ENCODE peak calls at places on chromosomes 7 and 10, in ten cellular contexts. One of them, this sample, is unnamed. For H3K36me3 and H3K9me3, the result is how much of the 10 kb centered on the place peaks cover.

GRCh38 chr10:97612386-97612785 is 20.9 kb downstream of the MORN4 start:
- DNase-seq in astrocyte: peak
- DNase-seq in fibroblast of lung: peak
- DNase-seq in CD8-positive, alpha-beta memory T cell: no peak
- DNase-seq in kidney: no peak
- DNase-seq in psoas muscle: no peak
- DNase-seq in IMR-90: peak
- DNase-seq in stomach: no peak
- DNase-seq in body of pancreas: peak
- DNase-seq in HCT116: peak
- DNase-seq in this sample: no peak

GRCh38 chr10:631266-631665 is 58.2 kb downstream of the DIP2C start:
- DNase-seq in astrocyte: no peak
- DNase-seq in fibroblast of lung: no peak
- DNase-seq in CD8-positive, alpha-beta memory T cell: no peak
- DNase-seq in kidney: no peak
- DNase-seq in psoas muscle: no peak
- DNase-seq in IMR-90: no peak
- DNase-seq in stomach: no peak
- DNase-seq in body of pancreas: no peak
- DNase-seq in HCT116: no peak
- DNase-seq in this sample: no peak

GRCh38 chr7:105979405-105979804 is 16.3 kb downstream of the CDHR3 start:
- DNase-seq in astrocyte: no peak
- DNase-seq in fibroblast of lung: no peak
- DNase-seq in CD8-positive, alpha-beta memory T cell: no peak
- DNase-seq in kidney: no peak
- DNase-seq in psoas muscle: no peak
- DNase-seq in IMR-90: no peak
- DNase-seq in stomach: no peak
- DNase-seq in body of pancreas: peak
- DNase-seq in HCT116: no peak
- DNase-seq in this sample: no peak

GRCh38 chr7:36295090-36295489 is 94.6 kb upstream of the ANLN start:
- DNase-seq in astrocyte: no peak
- DNase-seq in fibroblast of lung: no peak
- DNase-seq in CD8-positive, alpha-beta memory T cell: no peak
- DNase-seq in kidney: no peak
- DNase-seq in psoas muscle: no peak
- DNase-seq in IMR-90: no peak
- DNase-seq in stomach: no peak
- DNase-seq in body of pancreas: no peak
- DNase-seq in HCT116: no peak
- DNase-seq in this sample: no peak

GRCh38 chr10:50557130-50557682 is 66.5 kb downstream of the SGMS1 start:
- DNase-seq in astrocyte: no peak
- DNase-seq in fibroblast of lung: no peak
- DNase-seq in CD8-positive, alpha-beta memory T cell: no peak
- DNase-seq in kidney: no peak
- DNase-seq in psoas muscle: no peak
- DNase-seq in IMR-90: no peak
- DNase-seq in stomach: no peak
- DNase-seq in body of pancreas: no peak
- DNase-seq in HCT116: no peak
- DNase-seq in this sample: no peak

GRCh38 chr10:120433176-120433575 is 23.9 kb upstream of the PLPP4 start:
- DNase-seq in astrocyte: no peak
- DNase-seq in fibroblast of lung: no peak
- DNase-seq in CD8-positive, alpha-beta memory T cell: no peak
- DNase-seq in kidney: no peak
- DNase-seq in psoas muscle: no peak
- DNase-seq in IMR-90: no peak
- DNase-seq in stomach: no peak
- DNase-seq in body of pancreas: no peak
- DNase-seq in HCT116: no peak
- DNase-seq in this sample: no peak

GRCh38 chr7:481219-481930 is 38.3 kb downstream of the PDGFA start:
- DNase-seq in astrocyte: no peak
- DNase-seq in fibroblast of lung: no peak
- DNase-seq in CD8-positive, alpha-beta memory T cell: no peak
- DNase-seq in kidney: peak
- DNase-seq in psoas muscle: peak
- DNase-seq in IMR-90: no peak
- DNase-seq in stomach: peak
- DNase-seq in body of pancreas: no peak
- DNase-seq in HCT116: no peak
- DNase-seq in this sample: no peak

GRCh38 chr10:67666416-67667043 is 29.5 kb downstream of the CTNNA3 start:
- DNase-seq in astrocyte: peak
- DNase-seq in fibroblast of lung: peak
- DNase-seq in CD8-positive, alpha-beta memory T cell: no peak
- DNase-seq in kidney: no peak
- DNase-seq in psoas muscle: no peak
- DNase-seq in IMR-90: peak
- DNase-seq in stomach: no peak
- DNase-seq in body of pancreas: no peak
- DNase-seq in HCT116: peak
- DNase-seq in this sample: no peak

GRCh38 chr10:78543749-78544446 is 510.2 kb downstream of the RPS24 start:
- DNase-seq in astrocyte: peak
- DNase-seq in fibroblast of lung: peak
- DNase-seq in CD8-positive, alpha-beta memory T cell: no peak
- DNase-seq in kidney: peak
- DNase-seq in psoas muscle: peak
- DNase-seq in IMR-90: peak
- DNase-seq in stomach: peak
- DNase-seq in body of pancreas: peak
- DNase-seq in HCT116: no peak
- DNase-seq in this sample: no peak

GRCh38 chr10:102455893-102456471 is 4.6 kb upstream of the C10orf95 start:
- DNase-seq in astrocyte: peak
- DNase-seq in fibroblast of lung: peak
- DNase-seq in CD8-positive, alpha-beta memory T cell: no peak
- DNase-seq in kidney: no peak
- DNase-seq in psoas muscle: no peak
- DNase-seq in IMR-90: peak
- DNase-seq in stomach: no peak
- DNase-seq in body of pancreas: peak
- DNase-seq in HCT116: no peak
- DNase-seq in this sample: no peak

GRCh38 chr7:129671276-129671675 is 59.8 kb downstream of the NRF1 start:
- DNase-seq in astrocyte: no peak
- DNase-seq in fibroblast of lung: no peak
- DNase-seq in CD8-positive, alpha-beta memory T cell: no peak
- DNase-seq in kidney: no peak
- DNase-seq in psoas muscle: no peak
- DNase-seq in IMR-90: no peak
- DNase-seq in stomach: no peak
- DNase-seq in body of pancreas: no peak
- DNase-seq in HCT116: no peak
- DNase-seq in this sample: no peak

GRCh38 chr10:69318087-69318996 is 40.0 kb downstream of the HK1 start:
- DNase-seq in astrocyte: peak
- DNase-seq in fibroblast of lung: peak
- DNase-seq in CD8-positive, alpha-beta memory T cell: peak
- DNase-seq in kidney: peak
- DNase-seq in psoas muscle: peak
- DNase-seq in IMR-90: peak
- DNase-seq in stomach: peak
- DNase-seq in body of pancreas: peak
- DNase-seq in HCT116: peak
- DNase-seq in this sample: peak

GRCh38 chr10:69318997-69319727 is 40.9 kb downstream of the HK1 start:
- DNase-seq in astrocyte: peak
- DNase-seq in fibroblast of lung: peak
- DNase-seq in CD8-positive, alpha-beta memory T cell: peak
- DNase-seq in kidney: peak
- DNase-seq in psoas muscle: peak
- DNase-seq in IMR-90: peak
- DNase-seq in stomach: peak
- DNase-seq in body of pancreas: peak
- DNase-seq in HCT116: no peak
- DNase-seq in this sample: peak

GRCh38 chr10:69320521-69320920 is 42.2 kb downstream of the HK1 start:
- DNase-seq in astrocyte: no peak
- DNase-seq in fibroblast of lung: no peak
- DNase-seq in CD8-positive, alpha-beta memory T cell: no peak
- DNase-seq in kidney: no peak
- DNase-seq in psoas muscle: no peak
- DNase-seq in IMR-90: no peak
- DNase-seq in stomach: no peak
- DNase-seq in body of pancreas: no peak
- DNase-seq in HCT116: no peak
- DNase-seq in this sample: no peak

GRCh38 chr10:69321037-69321715 is 42.9 kb downstream of the HK1 start:
- DNase-seq in astrocyte: no peak
- DNase-seq in fibroblast of lung: no peak
- DNase-seq in CD8-positive, alpha-beta memory T cell: no peak
- DNase-seq in kidney: no peak
- DNase-seq in psoas muscle: peak
- DNase-seq in IMR-90: no peak
- DNase-seq in stomach: no peak
- DNase-seq in body of pancreas: no peak
- DNase-seq in HCT116: no peak
- DNase-seq in this sample: no peak

GRCh38 chr10:69319911-69320316 is 41.6 kb downstream of the HK1 start:
- DNase-seq in astrocyte: no peak
- DNase-seq in fibroblast of lung: no peak
- DNase-seq in CD8-positive, alpha-beta memory T cell: no peak
- DNase-seq in kidney: no peak
- DNase-seq in psoas muscle: no peak
- DNase-seq in IMR-90: no peak
- DNase-seq in stomach: no peak
- DNase-seq in body of pancreas: no peak
- DNase-seq in HCT116: no peak
- DNase-seq in this sample: no peak
- H3K4me3 ChIP-seq in astrocyte: peak
- H3K4me3 ChIP-seq in fibroblast of lung: peak
- H3K4me3 ChIP-seq in CD8-positive, alpha-beta memory T cell: peak
- H3K4me3 ChIP-seq in kidney: peak
- H3K4me3 ChIP-seq in psoas muscle: peak
- H3K4me3 ChIP-seq in IMR-90: peak
- H3K4me3 ChIP-seq in stomach: peak
- H3K4me3 ChIP-seq in body of pancreas: no peak
- H3K4me3 ChIP-seq in HCT116: peak
- H3K4me3 ChIP-seq in this sample: peak

DNA sequence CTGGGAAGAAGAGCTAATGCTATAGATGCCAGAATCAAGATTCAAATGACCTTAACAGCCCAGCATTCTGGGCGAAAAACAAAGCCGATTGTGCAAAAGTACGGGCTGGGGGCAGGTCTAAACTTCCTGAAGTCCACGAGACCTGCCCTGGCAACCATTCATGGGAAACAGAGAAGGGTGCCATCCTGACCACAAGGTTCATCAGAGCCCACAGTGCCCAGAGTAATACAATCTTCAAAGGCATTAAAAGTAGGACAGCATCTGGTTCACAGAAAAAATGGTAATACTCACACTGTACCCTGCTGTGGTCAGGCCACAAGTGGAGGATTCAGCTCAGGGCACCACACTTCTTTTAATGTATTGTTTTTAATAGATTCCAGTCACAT is 36.1 kb downstream of the SORBS1 start:
- DNase-seq in astrocyte: no peak
- DNase-seq in fibroblast of lung: no peak
- DNase-seq in CD8-positive, alpha-beta memory T cell: no peak
- DNase-seq in kidney: no peak
- DNase-seq in psoas muscle: no peak
- DNase-seq in IMR-90: no peak
- DNase-seq in stomach: no peak
- DNase-seq in body of pancreas: no peak
- DNase-seq in HCT116: no peak
- DNase-seq in this sample: no peak
- H3K36me3 ChIP-seq in astrocyte: under half
- H3K36me3 ChIP-seq in fibroblast of lung: under half
- H3K36me3 ChIP-seq in CD8-positive, alpha-beta memory T cell: under half
- H3K36me3 ChIP-seq in kidney: under half
- H3K36me3 ChIP-seq in psoas muscle: under half
- H3K36me3 ChIP-seq in IMR-90: under half
- H3K36me3 ChIP-seq in stomach: under half
- H3K36me3 ChIP-seq in body of pancreas: under half
- H3K36me3 ChIP-seq in HCT116: under half
- H3K36me3 ChIP-seq in this sample: under half

GRCh38 chr10:36803229-36803628 is 322.2 kb upstream of the ANKRD30A start:
- DNase-seq in astrocyte: no peak
- DNase-seq in fibroblast of lung: no peak
- DNase-seq in CD8-positive, alpha-beta memory T cell: no peak
- DNase-seq in kidney: no peak
- DNase-seq in psoas muscle: no peak
- DNase-seq in IMR-90: no peak
- DNase-seq in stomach: no peak
- DNase-seq in body of pancreas: no peak
- DNase-seq in HCT116: no peak
- DNase-seq in this sample: no peak

GRCh38 chr10:36801660-36802059 is 323.7 kb upstream of the ANKRD30A start:
- DNase-seq in astrocyte: no peak
- DNase-seq in fibroblast of lung: no peak
- DNase-seq in CD8-positive, alpha-beta memory T cell: no peak
- DNase-seq in kidney: no peak
- DNase-seq in psoas muscle: no peak
- DNase-seq in IMR-90: no peak
- DNase-seq in stomach: no peak
- DNase-seq in body of pancreas: no peak
- DNase-seq in HCT116: no peak
- DNase-seq in this sample: no peak

DNA sequence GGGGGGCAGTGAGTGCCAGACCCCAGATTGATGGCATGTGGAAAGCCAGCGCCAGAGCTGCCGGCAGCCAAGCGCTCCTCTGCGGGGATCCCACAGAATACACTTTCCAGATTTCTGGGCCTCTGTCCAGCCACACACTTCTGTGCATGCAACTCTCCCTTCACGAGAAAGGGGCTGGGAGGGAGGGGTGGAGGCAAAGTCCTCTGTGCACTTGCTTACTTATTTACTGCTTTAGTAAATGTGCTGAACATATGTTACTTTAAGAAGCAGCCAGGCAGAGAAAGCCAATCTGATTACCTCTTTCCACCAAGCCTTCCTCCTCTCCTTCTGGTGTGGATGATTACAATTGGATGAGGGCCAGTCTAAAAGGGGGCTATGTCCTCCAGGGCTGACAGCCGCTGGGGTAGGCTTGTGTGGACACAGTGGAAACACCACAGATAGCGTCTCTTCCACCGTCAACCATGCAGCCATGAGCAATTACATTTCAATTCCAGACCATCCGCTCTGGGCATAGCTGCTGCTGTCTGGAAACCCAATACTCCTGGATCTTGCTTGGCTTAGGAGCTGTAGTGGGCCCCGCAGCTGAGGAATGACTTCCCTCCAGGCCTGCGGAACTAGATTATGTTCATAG is 322.8 kb upstream of the ANKRD30A start:
- DNase-seq in astrocyte: no peak
- DNase-seq in fibroblast of lung: peak
- DNase-seq in CD8-positive, alpha-beta memory T cell: no peak
- DNase-seq in kidney: no peak
- DNase-seq in psoas muscle: no peak
- DNase-seq in IMR-90: peak
- DNase-seq in stomach: no peak
- DNase-seq in body of pancreas: peak
- DNase-seq in HCT116: no peak
- DNase-seq in this sample: no peak
- H3K9me3 ChIP-seq in astrocyte: under half
- H3K9me3 ChIP-seq in fibroblast of lung: under half
- H3K9me3 ChIP-seq in CD8-positive, alpha-beta memory T cell: under half
- H3K9me3 ChIP-seq in kidney: under half
- H3K9me3 ChIP-seq in psoas muscle: under half
- H3K9me3 ChIP-seq in IMR-90: under half
- H3K9me3 ChIP-seq in stomach: under half
- H3K9me3 ChIP-seq in body of pancreas: under half
- H3K9me3 ChIP-seq in HCT116: under half
- H3K9me3 ChIP-seq in this sample: under half

GRCh38 chr10:110686037-110686436 is 41.9 kb downstream of the RBM20 start:
- DNase-seq in astrocyte: peak
- DNase-seq in fibroblast of lung: peak
- DNase-seq in CD8-positive, alpha-beta memory T cell: no peak
- DNase-seq in kidney: no peak
- DNase-seq in psoas muscle: no peak
- DNase-seq in IMR-90: peak
- DNase-seq in stomach: no peak
- DNase-seq in body of pancreas: no peak
- DNase-seq in HCT116: no peak
- DNase-seq in this sample: no peak
- H3K4me3 ChIP-seq in astrocyte: no peak
- H3K4me3 ChIP-seq in fibroblast of lung: no peak
- H3K4me3 ChIP-seq in CD8-positive, alpha-beta memory T cell: no peak
- H3K4me3 ChIP-seq in kidney: no peak
- H3K4me3 ChIP-seq in psoas muscle: peak
- H3K4me3 ChIP-seq in IMR-90: no peak
- H3K4me3 ChIP-seq in stomach: no peak
- H3K4me3 ChIP-seq in body of pancreas: no peak
- H3K4me3 ChIP-seq in HCT116: no peak
- H3K4me3 ChIP-seq in this sample: no peak